ENCODE peak calls at places on chromosomes 7 and 10, in four cellular contexts. U is HepG2, Z is GM12878, K is A549. D is an unnamed sample.

GRCh38 chr7:106100863-106101262 is 11.2 kb downstream of the SYPL1 start:
- DNase-seq in U (no peak), Z (no peak), K (no peak), D (no peak)

GRCh38 chr7:28957822-28958234 is 302 bp downstream of the TRIL start:
- DNase-seq in U (no peak), Z (no peak), K (no peak), D (peak; percentile 80)

GRCh38 chr7:12303507-12303906 is 92.4 kb downstream of the TMEM106B start:
- DNase-seq in U (no peak), Z (no peak), K (no peak), D (peak; percentile 17)

GRCh38 chr10:29229258-29229705 is 59.6 kb upstream of the LYZL1 start:
- DNase-seq in U (no peak), Z (no peak), K (no peak), D (no peak)

GRCh38 chr10:338176-339037 is 203.2 kb downstream of the ZMYND11 start:
- DNase-seq in U (no peak), Z (no peak), K (peak; percentile 41), D (no peak)

GRCh38 chr10:83725567-83725966 is 413.7 kb upstream of the GHITM start:
- DNase-seq in U (no peak), Z (no peak), K (no peak), D (no peak)

GRCh38 chr10:66755474-66755873 is 170.4 kb upstream of the LRRTM3 start:
- DNase-seq in U (no peak), Z (no peak), K (no peak), D (no peak)

GRCh38 chr7:89837515-89837914 is 316.8 kb upstream of the STEAP1 start:
- DNase-seq in U (no peak), Z (no peak), K (no peak), D (no peak)

GRCh38 chr10:114751856-114752255 is 69.7 kb upstream of the FHIP2A start:
- DNase-seq in U (no peak), Z (no peak), K (no peak), D (no peak)

GRCh38 chr7:100671353-100672327 is 1.9 kb upstream of the GNB2 start:
- DNase-seq in U (no peak), Z (no peak), K (no peak), D (no peak)

GRCh38 chr10:24969732-24970330 is 17.4 kb upstream of the PRTFDC1 start:
- DNase-seq in U (no peak), Z (no peak), K (no peak), D (no peak)

GRCh38 chr10:31071232-31071999 is 39.8 kb upstream of the ZNF438 start:
- DNase-seq in U (no peak), Z (no peak), K (no peak), D (no peak)

GRCh38 chr10:79079490-79080355 is 11.0 kb downstream of the ZMIZ1 start:
- DNase-seq in U (no peak), Z (no peak), K (peak; percentile 63), D (no peak)

GRCh38 chr10:1205450-1206030 is 149.4 kb downstream of the WDR37 start:
- DNase-seq in U (no peak), Z (no peak), K (no peak), D (no peak)

GRCh38 chr10:43857206-43857952 is 208.7 kb upstream of the ZNF32 start:
- DNase-seq in U (no peak), Z (no peak), K (no peak), D (peak; percentile 69)

GRCh38 chr7:116258734-116259133 is 48.4 kb downstream of the TES start:
- DNase-seq in U (peak; percentile 22), Z (peak; percentile 23), K (peak; percentile 36), D (peak; percentile 32)

GRCh38 chr7:23298885-23299769 is at the start of gene MALSU1:
- DNase-seq in U (peak; percentile 96), Z (peak; percentile 89), K (peak; percentile 92), D (peak; percentile 99)

GRCh38 chr7:23295401-23295697 is 3.8 kb upstream of the MALSU1 start:
- DNase-seq in U (no peak), Z (no peak), K (no peak), D (no peak)

GRCh38 chr7:23294549-23295400 is 4.4 kb upstream of the MALSU1 start:
- DNase-seq in U (peak; percentile 93), Z (no peak), K (no peak), D (no peak)

GRCh38 chr7:23299770-23300300 is 696 bp downstream of the MALSU1 start:
- DNase-seq in U (peak; percentile 10), Z (no peak), K (peak; percentile 26), D (peak; percentile 56)

DNA sequence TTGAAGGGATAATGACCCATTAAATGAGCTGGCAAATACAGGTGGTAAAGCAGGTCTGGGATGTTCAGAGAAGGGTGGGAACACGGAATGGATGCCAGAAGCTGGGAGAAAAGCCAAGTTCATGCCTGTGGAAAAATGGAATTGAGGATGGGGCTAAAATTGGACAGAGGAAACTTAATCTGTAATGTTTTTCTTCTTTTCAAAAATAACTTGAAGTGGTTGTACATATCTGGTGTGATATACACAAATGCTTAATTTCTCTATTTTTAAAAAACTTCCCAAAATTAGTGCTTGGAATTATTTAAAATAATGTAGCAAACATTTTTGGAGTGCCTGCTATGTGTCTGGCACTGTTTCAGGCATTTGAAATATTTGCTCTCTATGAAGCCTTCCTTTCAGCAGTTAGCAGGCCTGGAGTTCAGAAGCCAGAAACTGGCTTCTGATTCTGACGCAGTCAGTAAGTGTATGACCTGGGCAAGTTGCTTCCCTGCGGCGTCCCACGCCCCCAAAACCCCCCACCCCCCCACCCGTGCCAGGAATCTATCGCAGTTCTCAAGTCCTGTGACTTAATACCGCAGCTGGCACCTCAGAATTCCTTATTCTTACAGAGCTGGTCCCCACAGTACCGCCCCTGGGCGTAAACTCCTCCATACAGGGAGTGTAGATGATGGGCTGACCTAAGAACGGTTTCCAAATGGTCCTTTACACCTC is 843 bp upstream of the MALSU1 start:
- DNase-seq in U (peak; percentile 45), Z (no peak), K (peak; percentile 29), D (peak; percentile 44)
- TF ChIP-seq RAD21 in U (no peak), Z (no peak), K (no peak), D (no peak)

DNA sequence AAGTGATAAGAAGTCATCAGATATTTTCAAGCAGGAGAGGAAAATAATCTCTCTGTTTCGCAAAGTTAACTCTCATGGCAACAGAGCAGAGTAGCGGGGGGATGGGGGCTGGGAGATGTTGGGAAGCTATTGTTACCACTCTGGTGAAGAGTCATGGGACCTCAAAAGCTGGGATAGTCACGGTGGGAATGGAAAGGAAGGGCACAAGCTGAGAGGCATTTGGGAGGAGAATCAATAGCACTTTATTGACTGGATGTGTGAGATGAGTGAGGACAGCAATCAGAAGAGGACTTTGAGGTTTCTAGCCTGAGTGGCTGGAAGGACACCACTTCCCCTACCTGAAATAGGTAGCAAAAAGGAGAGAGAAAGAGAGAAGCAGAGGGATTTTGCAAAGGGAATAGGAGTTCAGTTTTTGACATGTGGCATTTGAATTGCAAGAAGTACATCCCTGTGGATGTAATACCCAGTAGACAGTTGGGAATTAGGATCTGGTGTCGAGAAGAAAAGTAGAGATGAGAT is 27.2 kb downstream of the SCD start:
- DNase-seq in U (peak; percentile 92), Z (no peak), K (peak; percentile 79), D (peak; percentile 54)
- TF ChIP-seq PBX3 in U (no peak), Z (no peak), K (no peak), D (no peak)

GRCh38 chr10:5433182-5433581 is 20.8 kb downstream of the NET1 start:
- DNase-seq in U (no peak), Z (no peak), K (no peak), D (no peak)

GRCh38 chr10:5435328-5435727 is 23.0 kb downstream of the NET1 start:
- DNase-seq in U (no peak), Z (no peak), K (no peak), D (no peak)

DNA sequence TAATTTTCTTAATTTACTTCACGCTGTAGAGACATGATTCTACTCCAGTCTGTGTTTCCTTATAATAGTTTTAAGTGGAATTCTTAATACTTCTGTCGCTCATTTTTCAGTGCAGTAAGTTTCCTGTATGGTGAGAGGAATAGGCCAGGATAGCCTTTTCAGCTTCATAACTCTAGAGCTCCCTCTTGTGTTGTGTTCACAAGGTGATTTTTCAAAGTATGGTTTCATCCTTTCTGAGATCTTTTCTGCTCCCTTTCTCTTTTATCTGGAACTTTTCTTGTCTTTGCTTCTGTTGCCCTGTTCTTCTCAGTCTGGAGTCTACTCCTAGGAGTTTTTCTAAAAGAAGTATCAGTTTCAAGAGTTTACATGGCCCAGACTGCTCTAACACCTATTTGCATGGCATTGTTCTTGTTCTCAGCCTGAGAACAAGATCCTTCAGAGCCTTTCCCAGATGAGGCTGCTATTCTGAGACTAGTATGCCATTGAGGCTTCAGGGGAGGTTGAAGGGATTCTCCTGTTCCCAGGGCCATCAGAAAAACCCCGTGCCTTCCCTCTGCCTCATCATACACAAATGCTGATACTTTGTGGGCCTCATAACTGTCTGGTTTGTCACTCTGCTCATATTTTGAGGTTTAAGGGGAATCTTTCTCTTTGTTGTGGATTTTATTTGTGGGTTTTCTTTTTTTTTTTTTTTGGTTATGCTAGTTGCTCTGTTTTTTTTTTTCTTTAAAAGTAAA is 21.8 kb downstream of the NET1 start:
- DNase-seq in U (peak; percentile 41), Z (no peak), K (peak; percentile 40), D (peak; percentile 47)
- TF ChIP-seq RAD21 in U (peak; percentile 59), Z (peak; percentile 64), K (peak; percentile 93), D (peak; percentile 77)

GRCh38 chr10:132460691-132461090 is 63.7 kb downstream of the PWWP2B start:
- DNase-seq in U (no peak), Z (no peak), K (no peak), D (no peak)
- TF ChIP-seq PBX3 in U (no peak), Z (no peak), K (no peak), D (no peak)